ENCODE peak calls at places on chromosomes 11 and 22, in four cellular contexts. I is kidney, Q is HCT116, D is endothelial cell of umbilical vein. M is an unnamed sample.

GRCh38 chr22:20579273-20580120 is 72.1 kb downstream of the MED15 start:
- DNase-seq in Q (no peak), D (no peak), I (no peak), M (no peak)

GRCh38 chr11:55707029-55707428 is 45.0 kb downstream of the OR4C6 start:
- DNase-seq in D (peak; percentile 32), I (no peak), Q (no peak), M (no peak)

GRCh38 chr22:34880667-34881066 is 185.3 kb upstream of the ISX start:
- DNase-seq in I (no peak), D (no peak), Q (no peak), M (no peak)

GRCh38 chr22:23243006-23243573 is 62.8 kb downstream of the BCR start:
- DNase-seq in D (no peak), Q (no peak), I (no peak), M (no peak)

GRCh38 chr22:19610518-19611253 is 86.5 kb upstream of the CLDN5 start:
- DNase-seq in Q (no peak), D (no peak), I (no peak), M (no peak)

GRCh38 chr11:67464411-67465189 is 4.5 kb downstream of the TMEM134 start:
- DNase-seq in Q (peak; percentile 81), D (peak; percentile 74), I (peak; percentile 97), M (peak; percentile 95)

GRCh38 chr11:86245369-86246292 is 1.1 kb downstream of the EED start:
- DNase-seq in I (no peak), D (peak; percentile 37), Q (no peak), M (peak; percentile 44)

GRCh38 chr11:26331911-26332571 is at the start of gene ANO3:
- DNase-seq in I (peak; percentile 87), Q (no peak), D (peak; percentile 65), M (peak; percentile 31)

GRCh38 chr11:134207538-134208239 is 16.1 kb downstream of the NCAPD3 start:
- DNase-seq in Q (no peak), D (peak; percentile 10), I (no peak), M (peak; percentile 44)

GRCh38 chr22:42964994-42965699 is 49.8 kb downstream of the PACSIN2 start:
- DNase-seq in D (no peak), I (no peak), Q (peak; percentile 86), M (no peak)

GRCh38 chr11:65425105-65425970 is 2.7 kb downstream of the NEAT1 start:
- DNase-seq in I (peak; percentile 66), Q (peak; percentile 42), D (peak; percentile 65), M (peak; percentile 73)

GRCh38 chr11:128814856-128815705 is 52.0 kb downstream of the KCNJ1 start:
- DNase-seq in D (no peak), I (no peak), Q (no peak), M (no peak)

GRCh38 chr22:36873614-36874308 is 13.0 kb downstream of the NCF4 start:
- DNase-seq in D (peak; percentile 82), Q (peak; percentile 37), I (peak; percentile 82), M (no peak)

GRCh38 chr11:125496465-125496817 is 376 bp upstream of the FEZ1 start:
- DNase-seq in I (peak; percentile 64), D (no peak), Q (no peak), M (no peak)

GRCh38 chr11:124740277-124740882 is 638 bp downstream of the NRGN start:
- DNase-seq in I (peak; percentile 82), Q (no peak), D (peak; percentile 58), M (no peak)

GRCh38 chr11:87425391-87425790 is 387.7 kb downstream of the TMEM135 start:
- DNase-seq in Q (no peak), I (no peak), D (no peak), M (no peak)

GRCh38 chr11:31802990-31803812 is 7.9 kb downstream of the PAX6 start:
- DNase-seq in Q (no peak), D (no peak), I (no peak), M (no peak)

GRCh38 chr11:87030458-87031054 is 7.2 kb upstream of the TMEM135 start:
- DNase-seq in Q (no peak), I (no peak), D (no peak), M (no peak)

GRCh38 chr11:126978155-126978554 is 22.4 kb downstream of the KIRREL3 start:
- DNase-seq in D (no peak), Q (no peak), I (no peak), M (no peak)

GRCh38 chr11:88414385-88414861 is 76.9 kb upstream of the CTSC start:
- DNase-seq in D (peak; percentile 92), Q (no peak), I (no peak), M (peak; percentile 47)

GRCh38 chr11:120123946-120124345 is 14.0 kb downstream of the TRIM29 start:
- DNase-seq in Q (no peak), D (no peak), I (no peak), M (no peak)

GRCh38 chr11:111359223-111360149 is 19.6 kb downstream of the POU2AF1 start:
- DNase-seq in I (no peak), D (no peak), Q (no peak), M (no peak)

GRCh38 chr11:368414-369335 is 624 bp upstream of the B4GALNT4 start:
- DNase-seq in D (peak; percentile 14), I (peak; percentile 81), Q (no peak), M (no peak)

GRCh38 chr22:32623943-32624342 is 149.3 kb downstream of the FBXO7 start:
- DNase-seq in D (no peak), Q (no peak), I (peak; percentile 82), M (peak; percentile 62)

GRCh38 chr11:117840881-117841581 is 16.5 kb upstream of the FXYD2 start:
- DNase-seq in I (peak; percentile 43), D (no peak), Q (no peak), M (no peak)

GRCh38 chr22:36302439-36303114 is 49.6 kb downstream of the APOL1 start:
- DNase-seq in D (no peak), I (no peak), Q (no peak), M (no peak)

GRCh38 chr11:12179521-12179920 is 69.1 kb downstream of the MICAL2 start:
- DNase-seq in Q (no peak), D (no peak), I (no peak), M (no peak)

GRCh38 chr11:12180257-12181205 is 70.1 kb downstream of the MICAL2 start:
- DNase-seq in I (no peak), Q (no peak), D (no peak), M (no peak)

GRCh38 chr11:12175694-12176241 is 65.4 kb downstream of the MICAL2 start:
- DNase-seq in I (no peak), D (peak; percentile 58), Q (peak; percentile 81), M (no peak)

GRCh38 chr11:12179019-12179418 is 68.6 kb downstream of the MICAL2 start:
- DNase-seq in I (no peak), Q (no peak), D (no peak), M (peak; percentile 80)

DNA sequence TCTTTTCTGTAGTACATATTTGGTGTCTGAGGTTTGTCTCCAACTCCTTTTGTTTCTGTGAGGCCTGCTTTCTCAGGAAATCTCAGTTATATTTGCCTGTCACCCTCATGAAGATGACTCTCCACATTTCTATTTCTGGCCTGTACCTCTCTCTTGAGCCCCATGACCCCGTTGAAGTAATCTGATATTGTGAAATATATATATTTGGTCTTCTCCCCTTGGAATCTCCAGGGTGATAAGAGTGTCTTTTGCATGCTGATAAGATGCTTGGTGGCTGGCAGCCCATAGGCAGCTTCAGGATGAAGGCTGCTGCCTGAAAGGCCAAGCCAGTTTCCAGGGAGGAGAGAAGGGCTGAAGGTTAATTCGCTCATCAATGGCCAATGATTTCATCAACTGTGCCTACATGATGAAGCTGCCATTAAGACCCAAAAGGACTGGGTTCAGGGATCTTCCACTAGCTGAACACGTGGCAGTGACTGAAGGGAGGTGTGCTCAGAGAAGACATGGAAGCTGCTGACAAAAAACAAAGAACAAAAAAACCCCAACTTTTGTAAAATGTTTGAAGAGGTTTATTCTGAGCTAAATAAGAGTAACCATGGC is 67.4 kb downstream of the MICAL2 start:
- DNase-seq in Q (no peak), I (no peak), D (no peak), M (no peak)
- H3K9ac ChIP-seq in Q (peak overlapping the region; percentile 28), I (no peak overlapping the region), D (no peak overlapping the region), M (no peak overlapping the region)

GRCh38 chr11:35039076-35039475 is 99.9 kb upstream of the CD44 start:
- DNase-seq in Q (no peak), D (no peak), I (no peak), M (no peak)

GRCh38 chr11:35038211-35038930 is 100.6 kb upstream of the CD44 start:
- DNase-seq in Q (no peak), D (no peak), I (no peak), M (no peak)

GRCh38 chr11:35034401-35034800 is 104.6 kb upstream of the CD44 start:
- DNase-seq in D (no peak), I (no peak), Q (no peak), M (no peak)

GRCh38 chr11:35035894-35036408 is 103.0 kb upstream of the CD44 start:
- DNase-seq in D (peak; percentile 88), I (no peak), Q (no peak), M (no peak)

GRCh38 chr11:35036642-35037041 is 102.3 kb upstream of the CD44 start:
- DNase-seq in Q (no peak), I (no peak), D (no peak), M (no peak)
- H3K27ac ChIP-seq in Q (no peak overlapping the region), I (no peak overlapping the region), D (peak overlapping the region; percentile 42), M (no peak overlapping the region)

GRCh38 chr11:119016216-119017009 is 1.7 kb downstream of the RPS25 start:
- DNase-seq in I (no peak), D (no peak), Q (no peak), M (no peak)
- H3K9ac ChIP-seq in I (no peak overlapping the region), D (peak overlapping the region; percentile 85), Q (peak overlapping the region; percentile 99), M (no peak overlapping the region)

GRCh38 chr22:47210112-47210657 is 447.7 kb downstream of the TBC1D22A start:
- DNase-seq in Q (no peak), D (no peak), I (peak; percentile 51), M (peak; percentile 11)

GRCh38 chr22:47209077-47209514 is 446.6 kb downstream of the TBC1D22A start:
- DNase-seq in D (no peak), Q (no peak), I (peak; percentile 41), M (peak; percentile 12)

GRCh38 chr22:47207846-47208554 is 445.6 kb downstream of the TBC1D22A start:
- DNase-seq in D (no peak), I (peak; percentile 48), Q (no peak), M (peak; percentile 9)

GRCh38 chr22:47209547-47210023 is 447.1 kb downstream of the TBC1D22A start:
- DNase-seq in D (no peak), Q (no peak), I (peak; percentile 64), M (peak; percentile 17)

DNA sequence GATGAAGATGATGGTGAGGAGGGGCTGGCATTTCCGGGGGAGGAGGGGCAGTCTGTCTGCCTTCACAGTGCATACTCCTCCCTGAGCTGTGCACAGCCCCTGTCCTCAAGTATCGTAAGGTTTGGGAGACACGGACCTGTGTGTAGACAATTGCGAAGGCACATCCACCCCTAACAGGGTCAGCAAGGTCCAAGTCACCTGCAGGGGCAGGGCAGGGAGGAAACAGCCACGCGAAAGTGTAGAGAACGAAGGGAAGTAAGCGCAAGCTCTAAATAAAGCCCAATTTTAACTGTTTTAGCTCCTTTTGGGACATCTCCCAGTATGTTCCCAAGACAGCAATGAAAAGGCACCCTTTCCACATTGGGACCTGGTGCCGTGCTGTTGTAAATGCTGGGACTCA is 448.2 kb downstream of the TBC1D22A start:
- DNase-seq in D (no peak), Q (no peak), I (no peak), M (peak; percentile 7)
- H3K27ac ChIP-seq in D (no peak overlapping the region), Q (no peak overlapping the region), I (no peak overlapping the region), M (no peak overlapping the region)

GRCh38 chr11:43954241-43954640 is 11.8 kb downstream of the C11orf96 start:
- DNase-seq in I (no peak), D (no peak), Q (no peak), M (no peak)
- H3K9ac ChIP-seq in I (no peak overlapping the region), D (no peak overlapping the region), Q (no peak overlapping the region), M (no peak overlapping the region)

M was measured in colonic mucosa.